ENCODE peak calls at places on chromosomes 11 and 22, in ten cellular contexts. T is type B pancreatic cell; W is colonic mucosa; Z is CD4-positive, alpha-beta T cell; R is upper lobe of right lung; A is right atrium auricular region; M is Calu3; G is cardiac muscle cell; J is HFF-Myc; Y is nephron progenitor cell. P is an unnamed sample.

GRCh38 chr11:95897731-95898130 is 26.2 kb downstream of the MTMR2 start:
- DNase-seq in T (no peak), W (no peak), Z (no peak), R (no peak), A (no peak), M (no peak), G (no peak), J (no peak), Y (no peak), P (no peak)

GRCh38 chr11:22169833-22170232 is 23.1 kb upstream of the ANO5 start:
- DNase-seq in T (no peak), W (no peak), Z (no peak), R (no peak), A (no peak), M (no peak), G (no peak), J (no peak), Y (no peak), P (no peak)

GRCh38 chr11:87038235-87038960 is 664 bp downstream of the TMEM135 start:
- DNase-seq in T (no peak), W (no peak), Z (no peak), R (no peak), A (no peak), M (no peak), G (no peak), J (no peak), Y (no peak), P (no peak)

GRCh38 chr11:130945945-130946344 is 29.7 kb upstream of the SNX19 start:
- DNase-seq in T (no peak), W (no peak), Z (no peak), R (no peak), A (no peak), M (no peak), G (peak), J (peak), Y (no peak), P (no peak)

GRCh38 chr22:50267591-50268390 is 2.4 kb downstream of the MAPK11 start:
- DNase-seq in T (no peak), W (peak), Z (peak), R (peak), A (no peak), M (no peak), G (peak), J (no peak), Y (no peak), P (no peak)

GRCh38 chr11:62395885-62396778 is 22.7 kb upstream of the SCGB1A1 start:
- DNase-seq in T (no peak), W (no peak), Z (no peak), R (peak), A (no peak), M (no peak), G (no peak), J (no peak), Y (no peak), P (no peak)

GRCh38 chr11:9574806-9575530 is 1.5 kb downstream of the WEE1 start:
- DNase-seq in T (no peak), W (peak), Z (no peak), R (no peak), A (peak), M (peak), G (peak), J (peak), Y (peak), P (no peak)

GRCh38 chr22:40204331-40205116 is 26.8 kb downstream of the TNRC6B start:
- DNase-seq in T (no peak), W (no peak), Z (no peak), R (no peak), A (no peak), M (no peak), G (peak), J (no peak), Y (peak), P (no peak)

GRCh38 chr11:83195176-83195531 is 1.6 kb downstream of the ANKRD42 start:
- DNase-seq in T (no peak), W (no peak), Z (no peak), R (no peak), A (no peak), M (no peak), G (no peak), J (no peak), Y (no peak), P (no peak)

GRCh38 chr22:43330178-43331063 is 12.8 kb downstream of the SCUBE1 start:
- DNase-seq in T (no peak), W (no peak), Z (no peak), R (peak), A (no peak), M (no peak), G (no peak), J (no peak), Y (no peak), P (no peak)

GRCh38 chr11:121929581-121929980 is 186.4 kb downstream of the BLID start:
- DNase-seq in T (no peak), W (no peak), Z (no peak), R (no peak), A (no peak), M (no peak), G (peak), J (no peak), Y (peak), P (no peak)

GRCh38 chr22:42613869-42614268 is 814 bp downstream of the POLDIP3 start:
- DNase-seq in T (no peak), W (no peak), Z (no peak), R (no peak), A (no peak), M (no peak), G (peak), J (no peak), Y (no peak), P (no peak)

GRCh38 chr11:122671270-122671906 is 15.9 kb downstream of the UBASH3B start:
- DNase-seq in T (no peak), W (no peak), Z (no peak), R (no peak), A (no peak), M (no peak), G (peak), J (no peak), Y (peak), P (no peak)

GRCh38 chr11:122100222-122101080 is 15.6 kb downstream of the BLID start:
- DNase-seq in T (peak), W (peak), Z (no peak), R (peak), A (peak), M (no peak), G (peak), J (no peak), Y (peak), P (no peak)

GRCh38 chr11:3969613-3970012 is 114.1 kb downstream of the STIM1 start:
- DNase-seq in T (no peak), W (no peak), Z (no peak), R (no peak), A (no peak), M (no peak), G (no peak), J (no peak), Y (no peak), P (no peak)

GRCh38 chr11:12008790-12009616 is 577 bp upstream of the DKK3 start:
- DNase-seq in T (peak), W (no peak), Z (no peak), R (peak), A (no peak), M (peak), G (peak), J (no peak), Y (peak), P (no peak)

GRCh38 chr11:31875861-31876625 is 64.9 kb upstream of the PAX6 start:
- DNase-seq in T (no peak), W (no peak), Z (no peak), R (no peak), A (no peak), M (no peak), G (no peak), J (no peak), Y (peak), P (no peak)

GRCh38 chr11:128716661-128717210 is 22.9 kb downstream of the FLI1 start:
- DNase-seq in T (no peak), W (no peak), Z (peak), R (no peak), A (no peak), M (no peak), G (peak), J (no peak), Y (no peak), P (no peak)

GRCh38 chr11:125956371-125956770 is 10.5 kb downstream of the VSIG10L2 start:
- DNase-seq in T (no peak), W (no peak), Z (no peak), R (no peak), A (peak), M (no peak), G (peak), J (no peak), Y (no peak), P (no peak)

GRCh38 chr11:69003866-69004311 is 9.2 kb downstream of the MRGPRF start:
- DNase-seq in T (no peak), W (no peak), Z (no peak), R (peak), A (no peak), M (no peak), G (no peak), J (no peak), Y (no peak), P (no peak)

GRCh38 chr11:59669611-59670009 is 773 bp upstream of the PATL1 start:
- DNase-seq in T (no peak), W (peak), Z (no peak), R (no peak), A (no peak), M (peak), G (peak), J (no peak), Y (no peak), P (no peak)

GRCh38 chr11:30377347-30377746 is 54.4 kb downstream of the ARL14EP start:
- DNase-seq in T (no peak), W (no peak), Z (no peak), R (no peak), A (no peak), M (no peak), G (no peak), J (no peak), Y (no peak), P (no peak)

GRCh38 chr11:32113200-32113599 is 22.3 kb downstream of the RCN1 start:
- DNase-seq in T (no peak), W (no peak), Z (no peak), R (no peak), A (no peak), M (no peak), G (no peak), J (no peak), Y (no peak), P (no peak)

GRCh38 chr22:48923909-48924475 is 903.7 kb downstream of the BRD1 start:
- DNase-seq in T (peak), W (no peak), Z (no peak), R (no peak), A (peak), M (no peak), G (no peak), J (no peak), Y (no peak), P (no peak)

GRCh38 chr11:71080239-71081097 is 171.9 kb downstream of the SHANK2 start:
- DNase-seq in T (no peak), W (peak), Z (no peak), R (peak), A (no peak), M (peak), G (peak), J (peak), Y (peak), P (no peak)

GRCh38 chr22:22884010-22884887 is 3.4 kb upstream of the IGLL5 start:
- DNase-seq in T (peak), W (peak), Z (peak), R (no peak), A (peak), M (peak), G (peak), J (peak), Y (peak), P (peak)

GRCh38 chr11:9688716-9689511 is 25.0 kb downstream of the SWAP70 start:
- DNase-seq in T (no peak), W (no peak), Z (no peak), R (no peak), A (no peak), M (no peak), G (peak), J (no peak), Y (peak), P (no peak)

GRCh38 chr11:93100211-93100610 is 97.6 kb downstream of the SLC36A4 start:
- DNase-seq in T (no peak), W (no peak), Z (no peak), R (no peak), A (no peak), M (no peak), G (peak), J (no peak), Y (no peak), P (no peak)

GRCh38 chr11:128843198-128843766 is 23.8 kb downstream of the KCNJ1 start:
- DNase-seq in T (no peak), W (no peak), Z (no peak), R (no peak), A (no peak), M (no peak), G (no peak), J (no peak), Y (no peak), P (no peak)

GRCh38 chr11:7499046-7499445 is 13.7 kb downstream of the OLFML1 start:
- DNase-seq in T (no peak), W (no peak), Z (no peak), R (no peak), A (no peak), M (no peak), G (no peak), J (no peak), Y (no peak), P (no peak)

GRCh38 chr11:85756401-85757200 is 54.3 kb downstream of the SYTL2 start:
- DNase-seq in T (no peak), W (peak), Z (no peak), R (no peak), A (no peak), M (no peak), G (no peak), J (no peak), Y (no peak), P (peak)

GRCh38 chr11:123526027-123526805 is 96.1 kb downstream of the GRAMD1B start:
- DNase-seq in T (no peak), W (no peak), Z (no peak), R (no peak), A (no peak), M (no peak), G (no peak), J (no peak), Y (no peak), P (no peak)

GRCh38 chr11:60948251-60948650 is 3.7 kb downstream of the SLC15A3 start:
- DNase-seq in T (no peak), W (no peak), Z (no peak), R (no peak), A (no peak), M (no peak), G (no peak), J (no peak), Y (no peak), P (no peak)

GRCh38 chr22:27135582-27135981 is 478.2 kb downstream of the MIAT start:
- DNase-seq in T (no peak), W (no peak), Z (no peak), R (no peak), A (no peak), M (no peak), G (peak), J (no peak), Y (no peak), P (no peak)

GRCh38 chr11:86511086-86511551 is 136.4 kb downstream of the CCDC81 start:
- DNase-seq in T (no peak), W (peak), Z (no peak), R (no peak), A (no peak), M (no peak), G (peak), J (no peak), Y (no peak), P (no peak)

GRCh38 chr11:2778630-2779498 is 79.1 kb upstream of the KCNQ1OT1 start:
- DNase-seq in T (peak), W (peak), Z (peak), R (peak), A (peak), M (peak), G (peak), J (no peak), Y (no peak), P (peak)
- TF ChIP-seq CTCF in T (no peak), W (peak), Z (no peak), R (peak), A (no peak), M (no peak), G (no peak), J (no peak), Y (no peak), P (no peak)

DNA sequence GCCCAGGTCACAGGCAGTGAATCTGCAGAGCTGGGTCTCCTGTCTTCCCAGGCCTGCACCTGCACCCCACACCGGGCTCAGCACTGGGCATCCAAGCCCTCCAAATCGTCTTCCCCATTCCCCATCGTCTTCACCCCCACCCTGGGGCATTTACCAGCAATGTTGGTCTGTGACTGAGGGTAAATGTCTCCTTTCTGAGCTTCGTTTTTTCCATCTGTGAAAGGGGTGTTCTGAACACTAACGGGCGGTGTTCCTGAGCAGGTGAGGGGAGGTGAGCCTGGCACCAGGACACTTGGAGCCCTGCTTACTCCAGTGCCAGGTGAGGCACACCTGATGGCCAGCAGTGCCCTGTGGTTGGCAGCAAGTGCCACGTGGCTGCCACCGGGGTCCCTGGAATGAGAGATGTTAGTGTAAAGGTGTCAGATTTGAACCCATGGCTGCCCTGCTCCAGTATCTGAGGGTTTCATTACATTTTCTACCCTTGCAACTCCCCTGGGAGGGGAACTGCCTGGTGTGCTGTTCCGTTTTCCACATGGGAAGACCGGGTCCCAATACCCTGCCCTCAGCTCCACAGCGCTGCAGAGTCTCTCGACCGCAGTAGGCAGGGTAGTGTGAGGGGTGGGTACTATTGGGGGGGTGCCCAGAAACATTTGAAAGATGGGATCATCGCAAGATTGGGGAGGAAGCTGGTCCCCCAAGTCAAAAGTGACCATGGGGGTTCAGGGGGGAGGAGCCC is 1.9 kb downstream of the CDC42EP1 start:
- DNase-seq in T (no peak), W (no peak), Z (no peak), R (no peak), A (no peak), M (no peak), G (no peak), J (no peak), Y (no peak), P (no peak)
- TF ChIP-seq CTCF in T (no peak), W (no peak), Z (peak), R (no peak), A (no peak), M (no peak), G (no peak), J (no peak), Y (no peak), P (no peak)

GRCh38 chr22:31121403-31121802 is 1.4 kb upstream of the INPP5J start:
- DNase-seq in T (no peak), W (no peak), Z (no peak), R (no peak), A (no peak), M (no peak), G (no peak), J (no peak), Y (no peak), P (no peak)

GRCh38 chr22:31118046-31118820 is 4.5 kb upstream of the INPP5J start:
- DNase-seq in T (no peak), W (no peak), Z (no peak), R (no peak), A (no peak), M (no peak), G (no peak), J (no peak), Y (no peak), P (no peak)

GRCh38 chr22:31120642-31121041 is 2.1 kb upstream of the INPP5J start:
- DNase-seq in T (no peak), W (no peak), Z (no peak), R (no peak), A (no peak), M (no peak), G (no peak), J (no peak), Y (no peak), P (no peak)

GRCh38 chr22:31120230-31120629 is 2.5 kb upstream of the INPP5J start:
- DNase-seq in T (no peak), W (no peak), Z (no peak), R (no peak), A (no peak), M (no peak), G (no peak), J (no peak), Y (no peak), P (no peak)

GRCh38 chr22:31119026-31119717 is 3.6 kb upstream of the INPP5J start:
- DNase-seq in T (no peak), W (no peak), Z (no peak), R (no peak), A (no peak), M (no peak), G (no peak), J (no peak), Y (no peak), P (no peak)
- TF ChIP-seq CTCF in T (no peak), W (no peak), Z (no peak), R (no peak), A (no peak), M (no peak), G (no peak), J (no peak), Y (no peak), P (no peak)

GRCh38 chr11:74397531-74398243 is 546 bp downstream of the PGM2L1 start:
- DNase-seq in T (no peak), W (peak), Z (peak), R (peak), A (no peak), M (peak), G (peak), J (no peak), Y (peak), P (peak)
- TF ChIP-seq CTCF in T (peak), W (no peak), Z (peak), R (no peak), A (no peak), M (no peak), G (no peak), J (no peak), Y (no peak), P (no peak)

P was measured in natural killer cell.